ENCODE peak calls at places on chromosomes 5 and 9, in five cellular contexts. Q is foreskin fibroblast, K is C1 segment of cervical spinal cord, V is mucosa of gallbladder, G is midbrain. E is an unnamed sample.

GRCh38 chr9:13485068-13485596 is 205.6 kb upstream of the MPDZ start:
- DNase-seq in Q (peak), V (peak), K (no peak), G (no peak), E (no peak)

GRCh38 chr5:53089481-53089976 is 20.0 kb downstream of the MOCS2 start:
- DNase-seq in Q (no peak), K (no peak), V (no peak), G (no peak), E (no peak)

GRCh38 chr9:136376457-136376856 is 3.0 kb upstream of the CARD9 start:
- DNase-seq in Q (no peak), G (no peak), V (no peak), K (no peak), E (no peak)

GRCh38 chr5:80569961-80570786 is at the start of gene ANKRD34B:
- DNase-seq in Q (peak), K (no peak), V (no peak), G (no peak), E (no peak)

GRCh38 chr9:1707291-1707690 is 307.9 kb upstream of the SMARCA2 start:
- DNase-seq in V (no peak), G (no peak), K (no peak), Q (no peak), E (no peak)

GRCh38 chr5:60577116-60577515 is 122.8 kb downstream of the DEPDC1B start:
- DNase-seq in G (no peak), K (no peak), V (no peak), Q (no peak), E (no peak)

GRCh38 chr5:3006526-3006925 is 255.0 kb upstream of the IRX2 start:
- DNase-seq in Q (no peak), K (no peak), V (no peak), G (no peak), E (no peak)

GRCh38 chr9:112218908-112219307 is 43.8 kb upstream of the SUSD1 start:
- DNase-seq in Q (no peak), V (no peak), G (no peak), K (no peak), E (no peak)

GRCh38 chr9:93452710-93453046 is 703 bp downstream of the FAM120AOS start:
- DNase-seq in V (no peak), K (peak), G (peak), Q (no peak), E (no peak)

GRCh38 chr9:98468567-98469239 is 213.3 kb upstream of the TBC1D2 start:
- DNase-seq in V (no peak), Q (no peak), G (no peak), K (no peak), E (no peak)

GRCh38 chr9:17272510-17272909 is 137.7 kb downstream of the CNTLN start:
- DNase-seq in G (no peak), K (no peak), Q (no peak), V (no peak), E (no peak)

GRCh38 chr5:926416-927171 is 33.9 kb downstream of the TRIP13 start:
- DNase-seq in Q (peak), K (no peak), G (peak), V (no peak), E (no peak)

GRCh38 chr9:37209431-37210386 is 89.3 kb downstream of the ZCCHC7 start:
- DNase-seq in Q (peak), V (no peak), K (no peak), G (no peak), E (no peak)

GRCh38 chr9:95157491-95158151 is 159.9 kb downstream of the FANCC start:
- DNase-seq in K (no peak), V (peak), Q (peak), G (no peak), E (no peak)

GRCh38 chr5:24598926-24599325 is 45.9 kb downstream of the CDH10 start:
- DNase-seq in Q (no peak), G (no peak), V (no peak), K (no peak), E (no peak)

GRCh38 chr9:90801175-90801506 is 478 bp upstream of the SYK start:
- DNase-seq in G (no peak), V (no peak), Q (no peak), K (no peak), E (no peak)

GRCh38 chr9:109961579-109961978 is 181.6 kb downstream of the PALM2AKAP2 start:
- DNase-seq in G (no peak), V (no peak), K (no peak), Q (no peak), E (no peak)

GRCh38 chr9:94875300-94876063 is 149.0 kb downstream of the AOPEP start:
- DNase-seq in G (no peak), Q (no peak), K (no peak), V (no peak), E (no peak)

GRCh38 chr5:104297076-104297475 is 734.5 kb upstream of the NUDT12 start:
- DNase-seq in V (no peak), K (no peak), G (no peak), Q (peak), E (no peak)

GRCh38 chr5:79011219-79011836 is 26.2 kb upstream of the ARSB start:
- DNase-seq in G (no peak), Q (peak), K (no peak), V (no peak), E (no peak)

GRCh38 chr5:102222772-102223171 is 73.3 kb downstream of the SLCO4C1 start:
- DNase-seq in Q (no peak), G (no peak), V (no peak), K (no peak), E (no peak)

GRCh38 chr9:126411948-126412284 is 85.3 kb downstream of the MVB12B start:
- DNase-seq in K (no peak), V (no peak), Q (no peak), G (no peak), E (no peak)

GRCh38 chr5:66843065-66843464 is 246.9 kb downstream of the MAST4 start:
- DNase-seq in K (no peak), G (no peak), V (no peak), Q (no peak), E (no peak)

GRCh38 chr9:99516657-99517049 is 294.6 kb downstream of the SEC61B start:
- DNase-seq in Q (no peak), V (no peak), K (no peak), G (no peak), E (no peak)

GRCh38 chr5:137730331-137730730 is 5.6 kb downstream of the KLHL3 start:
- DNase-seq in G (no peak), V (no peak), Q (peak), K (no peak), E (no peak)

GRCh38 chr5:169941542-169941941 is 38.8 kb downstream of the INSYN2B start:
- DNase-seq in G (no peak), V (no peak), Q (peak), K (no peak), E (no peak)

GRCh38 chr9:115672477-115673316 is 480.9 kb upstream of the PAPPA start:
- DNase-seq in K (no peak), G (no peak), V (no peak), Q (peak), E (peak)

GRCh38 chr9:121348321-121348720 is 21.7 kb downstream of the STOM start:
- DNase-seq in Q (no peak), V (no peak), G (no peak), K (no peak), E (no peak)

GRCh38 chr9:105026451-105026850 is 98.5 kb upstream of the ABCA1 start:
- DNase-seq in Q (peak), K (no peak), V (no peak), G (no peak), E (no peak)

GRCh38 chr5:31413030-31413812 is 118.7 kb downstream of the DROSHA start:
- DNase-seq in K (no peak), V (no peak), G (no peak), Q (peak), E (no peak)

GRCh38 chr5:60959156-60959555 is 14.2 kb downstream of the NDUFAF2 start:
- DNase-seq in V (no peak), K (no peak), G (peak), Q (peak), E (peak)

GRCh38 chr9:92097997-92098482 is 17.2 kb downstream of the SPTLC1 start:
- DNase-seq in K (peak), V (peak), Q (peak), G (peak), E (no peak)

GRCh38 chr9:87013490-87013889 is 66.2 kb upstream of the GAS1 start:
- DNase-seq in Q (no peak), G (no peak), V (no peak), K (no peak), E (no peak)

GRCh38 chr5:150778103-150778516 is 447 bp upstream of the SMIM3 start:
- DNase-seq in V (no peak), K (no peak), Q (peak), G (no peak), E (no peak)

GRCh38 chr5:102283111-102283797 is 12.8 kb downstream of the SLCO4C1 start:
- DNase-seq in G (no peak), K (no peak), Q (no peak), V (no peak), E (no peak)

GRCh38 chr5:36877667-36878420 is 1.3 kb downstream of the NIPBL start:
- DNase-seq in K (no peak), V (no peak), Q (peak), G (no peak), E (no peak)

GRCh38 chr9:27379311-27380236 is 82.6 kb upstream of the EQTN start:
- DNase-seq in Q (no peak), K (no peak), G (no peak), V (peak), E (no peak)

GRCh38 chr5:61731946-61732314 is 399.9 kb downstream of the ZSWIM6 start:
- DNase-seq in G (no peak), Q (no peak), K (no peak), V (peak), E (no peak)

GRCh38 chr5:143008809-143009521 is 238.8 kb downstream of the ARHGAP26 start:
- DNase-seq in V (peak), G (no peak), K (no peak), Q (peak), E (peak)

E was measured in amniotic stem cell.